ENCODE peak calls at places on chromosomes 13 and 19, in five cellular contexts. X, Q, H, C and G are unnamed samples.

GRCh38 chr19:14383898-14384669 is 2.8 kb downstream of the ADGRE5 start:
- DNase-seq in X (no peak), C (no peak), H (no peak), Q (no peak), G (no peak)

GRCh38 chr13:99655351-99656091 is 154.2 kb downstream of the TM9SF2 start:
- DNase-seq in C (no peak), H (peak), X (no peak), Q (no peak), G (no peak)

GRCh38 chr19:46383171-46383815 is 30.1 kb downstream of the CCDC8 start:
- DNase-seq in X (no peak), C (no peak), H (no peak), Q (no peak), G (no peak)

GRCh38 chr19:5287066-5287465 is 53.5 kb downstream of the PTPRS start:
- DNase-seq in Q (no peak), X (no peak), H (no peak), C (no peak), G (no peak)

GRCh38 chr19:41784337-41785239 is 11.8 kb upstream of the CEACAM3 start:
- DNase-seq in H (no peak), Q (no peak), X (no peak), C (no peak), G (no peak)

GRCh38 chr13:23701646-23702045 is 131.4 kb downstream of the TNFRSF19 start:
- DNase-seq in Q (no peak), H (peak), C (no peak), X (no peak), G (no peak)

GRCh38 chr13:96816261-96816660 is 178.0 kb downstream of the OXGR1 start:
- DNase-seq in C (no peak), X (no peak), H (peak), Q (no peak), G (no peak)

GRCh38 chr13:45413826-45414312 is 4.3 kb downstream of the SLC25A30 start:
- DNase-seq in X (no peak), C (no peak), Q (no peak), H (no peak), G (no peak)

GRCh38 chr19:10707440-10707839 is 6.2 kb downstream of the QTRT1 start:
- DNase-seq in Q (no peak), H (no peak), C (no peak), X (no peak), G (no peak)

GRCh38 chr19:1904385-1905070 is 671 bp upstream of the ADAT3 start:
- DNase-seq in H (no peak), Q (no peak), X (peak), C (no peak), G (no peak)

GRCh38 chr19:1512671-1513491 is at the start of gene ADAMTSL5:
- DNase-seq in X (no peak), C (no peak), H (peak), Q (no peak), G (no peak)

GRCh38 chr19:3784607-3785463 is 1.3 kb downstream of the MATK start:
- DNase-seq in H (peak), Q (no peak), C (no peak), X (no peak), G (no peak)

GRCh38 chr13:37106642-37107041 is 1.2 kb upstream of the CSNK1A1L start:
- DNase-seq in C (no peak), Q (no peak), X (no peak), H (no peak), G (no peak)

GRCh38 chr13:80161896-80162295 is 179.0 kb downstream of the SPRY2 start:
- DNase-seq in X (no peak), H (no peak), Q (no peak), C (no peak), G (no peak)

GRCh38 chr19:46015080-46015960 is 7.5 kb downstream of the PGLYRP1 start:
- DNase-seq in H (no peak), X (peak), C (peak), Q (peak), G (peak)

GRCh38 chr13:109273326-109273751 is 513.0 kb downstream of the IRS2 start:
- DNase-seq in H (no peak), C (no peak), Q (no peak), X (no peak), G (no peak)

GRCh38 chr13:39612023-39612637 is 9.1 kb upstream of the LHFPL6 start:
- DNase-seq in X (peak), Q (peak), H (peak), C (peak), G (peak)

GRCh38 chr13:35865341-35866240 is 265.6 kb downstream of the DCLK1 start:
- DNase-seq in Q (no peak), C (no peak), H (no peak), X (no peak), G (no peak)

GRCh38 chr19:16160445-16160942 is 12.8 kb downstream of the CIB3 start:
- DNase-seq in X (no peak), H (no peak), Q (no peak), C (no peak), G (no peak)

GRCh38 chr13:40527914-40528313 is 138.5 kb downstream of the FOXO1 start:
- DNase-seq in Q (no peak), H (no peak), C (no peak), X (no peak), G (no peak)

GRCh38 chr13:59247166-59247565 is 916.6 kb downstream of the DIAPH3 start:
- DNase-seq in H (no peak), X (no peak), Q (no peak), C (no peak), G (no peak)

GRCh38 chr13:59680429-59681024 is 483.2 kb downstream of the DIAPH3 start:
- DNase-seq in X (no peak), H (peak), C (no peak), Q (no peak), G (no peak)

GRCh38 chr19:1377965-1378785 is 5.5 kb upstream of the NDUFS7 start:
- DNase-seq in Q (no peak), C (no peak), X (no peak), H (no peak), G (no peak)

GRCh38 chr13:99173606-99174005 is 27.0 kb upstream of the UBAC2 start:
- DNase-seq in X (no peak), H (no peak), C (no peak), Q (no peak), G (no peak)

GRCh38 chr19:29800086-29800825 is 11.5 kb upstream of the CCNE1 start:
- DNase-seq in Q (no peak), H (no peak), C (no peak), X (no peak), G (no peak)

GRCh38 chr13:86563308-86563707 is 764.1 kb upstream of the SLITRK6 start:
- DNase-seq in C (no peak), H (peak), Q (no peak), X (no peak), G (no peak)

GRCh38 chr13:90633849-90634248 is 713.6 kb upstream of the MIR17HG start:
- DNase-seq in Q (no peak), H (no peak), X (no peak), C (no peak), G (no peak)

GRCh38 chr19:48656840-48657474 is 11.0 kb upstream of the CA11 start:
- DNase-seq in C (no peak), H (peak), X (no peak), Q (no peak), G (no peak)

GRCh38 chr13:96934889-96935490 is 59.3 kb downstream of the OXGR1 start:
- DNase-seq in Q (no peak), X (no peak), H (no peak), C (no peak), G (no peak)

GRCh38 chr19:16160943-16161560 is 12.3 kb downstream of the CIB3 start:
- DNase-seq in Q (no peak), C (no peak), X (no peak), H (peak), G (no peak)

GRCh38 chr13:72774019-72774418 is 7.7 kb downstream of the DIS3 start:
- DNase-seq in Q (no peak), H (no peak), X (no peak), C (no peak), G (no peak)

DNA sequence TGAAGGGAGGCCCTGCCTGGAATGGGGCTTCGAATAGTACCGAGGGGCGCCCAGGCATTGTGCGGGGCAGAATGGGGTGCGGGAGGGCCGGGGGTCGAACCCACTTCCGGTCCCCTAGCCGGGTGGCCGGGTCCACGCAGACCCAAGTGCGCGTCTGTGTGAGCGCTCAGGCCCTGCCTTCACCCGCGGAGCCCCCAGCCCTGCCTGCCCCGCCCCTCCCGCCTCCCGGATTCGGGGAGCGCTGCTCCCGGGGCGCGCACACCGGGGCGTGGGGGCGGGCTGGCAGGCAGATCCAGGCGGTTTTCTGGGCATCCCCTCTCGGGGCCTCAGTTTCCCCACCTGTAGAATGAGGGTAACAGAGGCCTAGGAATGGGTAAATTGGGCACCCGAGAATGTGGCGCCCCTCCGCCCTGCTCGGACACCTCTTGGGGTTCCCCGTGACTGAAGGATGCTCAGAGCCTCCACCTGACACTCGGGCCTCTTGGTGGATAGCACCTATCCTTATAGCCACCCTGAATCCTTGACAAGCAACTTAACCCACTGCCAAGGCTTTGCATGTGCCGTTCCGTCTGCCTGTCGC is 682 bp downstream of the PIK3R2 start:
- DNase-seq in Q (no peak), X (no peak), C (no peak), H (no peak), G (no peak)
- TF ChIP-seq CTCF in Q (no peak), X (no peak), C (no peak), H (no peak), G (no peak)

DNA sequence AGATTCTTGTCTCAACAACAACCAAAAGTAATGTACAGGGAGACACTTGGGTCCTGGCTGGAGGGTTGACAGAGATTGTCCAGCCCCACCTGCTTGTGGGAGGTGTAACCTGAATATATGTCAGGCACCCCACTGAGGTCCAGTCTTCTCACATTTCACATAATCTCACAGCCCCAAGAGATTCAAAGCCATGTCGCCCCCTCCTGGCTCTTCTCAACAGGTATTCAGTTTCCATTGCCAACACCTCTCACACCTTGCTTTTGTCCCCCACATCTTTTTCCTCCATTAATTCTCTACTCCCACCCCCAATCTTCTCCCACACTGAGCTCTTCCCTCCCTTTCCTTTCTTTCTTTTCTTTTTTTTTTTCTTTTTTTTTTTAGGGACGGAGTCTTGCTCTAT is 11.2 kb downstream of the UNC13A start:
- DNase-seq in C (no peak), X (no peak), H (no peak), Q (no peak), G (no peak)
- TF ChIP-seq CTCF in C (no peak), X (peak), H (peak), Q (peak), G (no peak)

DNA sequence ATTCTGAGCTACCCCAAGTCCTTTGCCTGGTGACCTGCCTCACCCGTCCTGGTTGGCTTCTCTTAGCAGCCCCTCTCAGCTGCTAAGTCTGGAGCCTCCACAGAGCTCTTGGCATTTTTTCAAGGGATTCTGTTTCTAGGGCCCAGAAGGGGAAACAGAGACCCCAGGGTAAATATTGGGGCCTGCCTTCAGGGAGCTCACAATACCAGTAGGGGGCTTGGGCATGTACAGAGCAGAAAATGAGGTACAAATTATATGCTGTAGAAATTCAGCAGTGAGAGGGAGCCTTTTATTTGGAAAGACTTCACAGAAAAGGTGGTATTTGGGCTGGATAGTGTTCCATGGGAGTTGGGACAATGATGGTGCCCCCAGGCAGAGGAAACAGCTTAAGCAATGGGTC is 3.7 kb downstream of the SAMD4B start:
- DNase-seq in Q (no peak), C (no peak), X (no peak), H (no peak), G (no peak)
- TF ChIP-seq CTCF in Q (peak), C (no peak), X (peak), H (no peak), G (no peak)

GRCh38 chr13:66546534-66547379 is 683.4 kb downstream of the PCDH9 start:
- DNase-seq in X (no peak), H (peak), Q (no peak), C (no peak), G (no peak)

GRCh38 chr13:66547685-66548084 is 682.5 kb downstream of the PCDH9 start:
- DNase-seq in Q (no peak), H (no peak), C (no peak), X (no peak), G (no peak)

DNA sequence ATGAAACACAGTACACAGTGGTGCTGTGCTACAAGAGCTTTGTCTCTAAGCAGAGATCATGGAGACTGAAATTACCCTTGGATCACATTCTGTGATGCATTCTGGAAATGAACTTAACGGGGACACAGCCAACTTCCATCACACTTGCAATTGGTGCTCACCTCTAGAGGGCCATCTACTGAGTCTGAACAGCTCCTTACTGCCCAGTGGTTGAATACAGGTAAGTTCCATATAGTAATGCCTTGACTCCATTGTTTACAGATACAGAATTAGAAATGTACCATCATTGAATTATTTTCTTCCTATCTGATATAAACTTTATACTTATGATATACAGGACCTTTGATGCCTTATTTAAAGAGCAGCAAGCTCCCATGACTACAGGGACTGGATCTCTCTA is 686.4 kb downstream of the PCDH9 start:
- DNase-seq in H (no peak), C (no peak), Q (no peak), X (no peak), G (no peak)
- TF ChIP-seq CTCF in H (no peak), C (no peak), Q (no peak), X (peak), G (no peak)

GRCh38 chr13:85261757-85262346 is 537.4 kb downstream of the SLITRK6 start:
- DNase-seq in Q (no peak), H (no peak), X (no peak), C (no peak), G (no peak)
- TF ChIP-seq CTCF in Q (peak), H (peak), X (peak), C (peak), G (peak)

GRCh38 chr19:50008532-50008931 is 16.6 kb downstream of the VRK3 start:
- DNase-seq in H (no peak), C (peak), X (no peak), Q (peak), G (peak)
- TF ChIP-seq CTCF in H (peak), C (no peak), X (peak), Q (peak), G (no peak)

DNA sequence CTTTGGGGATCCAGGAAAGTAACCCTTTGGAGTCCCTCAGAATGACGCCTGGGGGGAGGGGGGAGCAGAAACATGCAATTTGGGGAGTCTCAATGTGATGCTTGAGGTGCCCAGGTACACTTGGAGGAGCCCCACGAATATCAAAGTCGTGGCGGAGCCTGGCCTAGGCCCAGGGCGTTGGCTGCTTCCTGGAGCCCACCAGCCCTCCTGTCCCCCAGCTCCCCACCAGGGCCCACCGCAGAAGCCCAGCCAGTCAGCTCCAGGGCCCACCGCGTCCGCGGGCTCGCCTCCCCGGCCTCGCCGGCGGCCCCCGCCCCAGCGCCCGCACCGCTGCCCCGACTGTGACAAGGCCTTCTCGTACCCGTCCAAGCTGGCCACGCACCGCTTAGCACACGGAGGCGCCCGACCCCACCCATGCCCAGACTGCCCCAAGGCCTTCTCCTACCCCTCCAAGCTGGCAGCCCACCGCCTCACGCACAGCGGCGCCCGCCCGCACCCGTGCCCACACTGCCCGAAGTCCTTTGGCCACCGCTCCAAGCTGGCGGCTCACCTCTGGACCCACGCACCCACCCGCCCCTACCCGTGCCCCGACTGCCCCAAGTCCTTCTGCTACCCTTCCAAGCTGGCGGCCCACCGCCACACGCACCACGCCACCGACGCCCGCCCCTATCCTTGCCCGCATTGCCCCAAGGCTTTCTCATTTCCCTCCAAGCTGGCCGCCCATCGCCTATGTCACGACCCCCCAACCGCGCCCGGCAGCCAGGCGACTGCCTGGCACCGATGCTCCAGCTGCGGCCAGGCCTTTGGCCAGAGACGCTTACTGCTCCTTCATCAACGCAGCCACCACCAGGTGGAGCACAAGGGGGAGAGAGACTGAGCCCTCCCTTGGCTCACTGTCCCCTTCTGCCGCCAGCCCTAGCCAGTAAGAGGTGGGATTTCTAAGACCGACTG is 2.1 kb downstream of the ZNF575 start:
- DNase-seq in C (peak), Q (peak), X (peak), H (no peak), G (peak)
- TF ChIP-seq CTCF in C (peak), Q (peak), X (peak), H (peak), G (peak)

GRCh38 chr13:110702591-110703526 is 3.1 kb downstream of the CARS2 start:
- DNase-seq in Q (no peak), C (no peak), H (no peak), X (no peak), G (no peak)

GRCh38 chr13:110705356-110705825 is 525 bp downstream of the CARS2 start:
- DNase-seq in Q (no peak), X (no peak), H (no peak), C (no peak), G (no peak)

GRCh38 chr13:110702089-110702488 is 3.8 kb downstream of the CARS2 start:
- DNase-seq in H (no peak), C (no peak), X (no peak), Q (no peak), G (no peak)

GRCh38 chr13:110706570-110707378 is 858 bp upstream of the CARS2 start:
- DNase-seq in C (no peak), H (no peak), X (no peak), Q (no peak), G (no peak)

GRCh38 chr13:110705826-110706569 is at the start of gene CARS2:
- DNase-seq in C (peak), Q (peak), H (peak), X (peak), G (peak)
- TF ChIP-seq CTCF in C (no peak), Q (no peak), H (no peak), X (peak), G (no peak)

DNA sequence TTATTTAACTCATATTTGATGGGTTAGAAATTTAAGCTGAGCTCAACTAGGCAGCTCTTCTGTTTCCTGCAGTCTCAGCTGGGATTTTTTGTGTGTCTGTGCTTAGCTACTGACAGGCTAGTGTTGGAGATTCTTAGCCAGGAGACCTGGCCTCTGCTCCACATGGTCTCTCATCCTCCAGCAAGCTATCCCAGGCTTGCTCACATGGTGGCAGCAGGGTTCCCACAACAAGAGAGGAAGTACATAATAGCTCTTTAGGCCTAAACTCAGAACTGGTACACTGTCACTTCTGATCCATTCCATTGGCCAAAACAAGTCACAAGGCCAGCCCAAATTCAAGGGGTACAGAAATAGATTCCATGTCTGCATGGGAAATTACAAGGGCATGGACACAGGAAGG is 406.2 kb downstream of the SUCLA2 start:
- DNase-seq in X (no peak), H (no peak), Q (no peak), C (no peak), G (no peak)
- TF ChIP-seq CTCF in X (no peak), H (peak), Q (peak), C (no peak), G (no peak)